ENCODE peak calls at places on chromosomes 6 and 20, in ten cellular contexts. O, U, M, N, C, I, G, H, Y and X are unnamed samples.
A peak's percentile ranks its signal among the peaks of the same experiment; 100 is the strongest.

GRCh38 chr6:169959129-169960002 is 207.9 kb downstream of the ERMARD start:
- DNase-seq in O (peak; percentile 91), U (no peak), M (no peak), N (no peak), C (peak; percentile 82), I (no peak), G (no peak), H (no peak), Y (no peak), X (no peak)

GRCh38 chr6:26195924-26196845 is 109.0 kb downstream of the HFE start:
- DNase-seq in O (no peak), U (peak; percentile 34), M (no peak), N (no peak), C (no peak), I (no peak), G (no peak), H (no peak), Y (no peak), X (peak; percentile 7)

GRCh38 chr6:111573118-111573883 is 32.4 kb downstream of the TRAF3IP2 start:
- DNase-seq in O (no peak), U (peak; percentile 74), M (peak; percentile 41), N (peak; percentile 81), C (peak; percentile 73), I (no peak), G (no peak), H (no peak), Y (peak; percentile 72), X (peak; percentile 73)

GRCh38 chr6:150299873-150300485 is 68.8 kb upstream of the IYD start:
- DNase-seq in O (no peak), U (no peak), M (no peak), N (no peak), C (no peak), I (no peak), G (peak; percentile 54), H (no peak), Y (no peak), X (no peak)

GRCh38 chr6:56927538-56928453 is 27.1 kb upstream of the BEND6 start:
- DNase-seq in O (no peak), U (peak; percentile 24), M (no peak), N (peak; percentile 49), C (no peak), I (no peak), G (no peak), H (no peak), Y (no peak), X (no peak)

GRCh38 chr6:686528-686927 is 6.4 kb downstream of the EXOC2 start:
- DNase-seq in O (no peak), U (peak; percentile 48), M (no peak), N (no peak), C (no peak), I (no peak), G (peak; percentile 8), H (no peak), Y (no peak), X (no peak)

GRCh38 chr20:5996765-5997164 is 46.3 kb downstream of the MCM8 start:
- DNase-seq in O (no peak), U (no peak), M (no peak), N (no peak), C (no peak), I (no peak), G (no peak), H (no peak), Y (no peak), X (no peak)

GRCh38 chr6:43891072-43891870 is 121.3 kb downstream of the VEGFA start:
- DNase-seq in O (no peak), U (no peak), M (no peak), N (no peak), C (no peak), I (no peak), G (no peak), H (no peak), Y (no peak), X (no peak)

GRCh38 chr6:152089992-152090391 is 282.5 kb downstream of the ESR1 start:
- DNase-seq in O (no peak), U (peak; percentile 52), M (no peak), N (peak; percentile 77), C (no peak), I (no peak), G (no peak), H (no peak), Y (peak; percentile 74), X (peak; percentile 64)

GRCh38 chr20:37396520-37397075 is 50.7 kb downstream of the SRC start:
- DNase-seq in O (no peak), U (no peak), M (no peak), N (no peak), C (no peak), I (no peak), G (peak; percentile 89), H (no peak), Y (no peak), X (no peak)

GRCh38 chr6:30481213-30481964 is 7.9 kb upstream of the HLA-E start:
- DNase-seq in O (peak; percentile 86), U (no peak), M (peak; percentile 19), N (no peak), C (no peak), I (no peak), G (no peak), H (no peak), Y (no peak), X (no peak)

GRCh38 chr20:34938466-34939163 is 17.0 kb downstream of the GSS start:
- DNase-seq in O (no peak), U (no peak), M (no peak), N (no peak), C (peak; percentile 73), I (no peak), G (no peak), H (no peak), Y (no peak), X (no peak)

GRCh38 chr6:44221961-44222335 is 1.4 kb upstream of the SLC29A1 start:
- DNase-seq in O (no peak), U (no peak), M (no peak), N (no peak), C (no peak), I (no peak), G (no peak), H (no peak), Y (no peak), X (no peak)

GRCh38 chr20:36768768-36769430 is 4.7 kb downstream of the DSN1 start:
- DNase-seq in O (no peak), U (peak; percentile 54), M (no peak), N (peak; percentile 39), C (no peak), I (no peak), G (no peak), H (no peak), Y (peak; percentile 75), X (no peak)

GRCh38 chr6:22222469-22222868 is 74.4 kb downstream of the PRL start:
- DNase-seq in O (no peak), U (no peak), M (no peak), N (no peak), C (no peak), I (no peak), G (no peak), H (no peak), Y (no peak), X (no peak)

GRCh38 chr6:30163090-30163917 is at the start of gene TRIM15:
- DNase-seq in O (peak; percentile 89), U (no peak), M (no peak), N (no peak), C (no peak), I (peak; percentile 73), G (no peak), H (no peak), Y (no peak), X (no peak)

GRCh38 chr6:138107078-138107751 is at the start of gene PERP:
- DNase-seq in O (no peak), U (peak; percentile 32), M (peak; percentile 46), N (peak; percentile 35), C (peak; percentile 82), I (peak; percentile 57), G (peak; percentile 78), H (no peak), Y (peak; percentile 50), X (peak; percentile 30)
- TF ChIP-seq CTCF in O (no peak), U (no peak), M (no peak), N (no peak), C (no peak), I (no peak), G (no peak), H (no peak), Y (no peak), X (no peak)

DNA sequence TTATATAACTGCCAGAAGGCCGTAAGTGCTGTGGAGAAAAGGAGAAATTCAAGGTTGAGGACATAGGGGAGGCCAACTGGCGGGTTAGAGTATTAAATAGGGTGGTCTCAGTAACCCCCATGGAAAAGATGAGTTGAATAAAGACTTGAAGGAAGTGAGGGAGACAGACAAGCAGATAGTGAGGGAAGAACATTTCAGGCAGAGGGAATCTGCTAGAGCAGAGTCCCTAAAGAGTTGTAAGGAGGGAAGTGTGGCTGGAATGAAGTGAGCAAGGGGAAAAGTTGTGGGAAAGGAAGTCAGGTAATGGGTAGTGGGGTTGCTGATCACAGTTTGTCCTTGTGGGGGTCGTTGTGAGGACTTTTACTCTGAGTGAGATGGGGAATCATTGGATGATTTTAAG is 1.4 kb downstream of the KIFC1 start:
- DNase-seq in O (no peak), U (no peak), M (no peak), N (no peak), C (no peak), I (no peak), G (no peak), H (no peak), Y (no peak), X (no peak)
- H3K4me3 ChIP-seq in O (no peak overlapping the region), U (peak overlapping the region; percentile 64), M (no peak overlapping the region), N (peak overlapping the region; percentile 92), C (no peak overlapping the region), I (peak overlapping the region; percentile 97), G (peak overlapping the region; percentile 75), H (peak overlapping the region; percentile 99), Y (peak overlapping the region; percentile 89), X (peak overlapping the region; percentile 90)

GRCh38 chr20:43243672-43244269 is 54.1 kb upstream of the PTPRT start:
- DNase-seq in O (no peak), U (no peak), M (no peak), N (no peak), C (no peak), I (no peak), G (peak; percentile 13), H (no peak), Y (no peak), X (no peak)
- TF ChIP-seq CTCF in O (no peak), U (no peak), M (no peak), N (no peak), C (no peak), I (peak; percentile 42), G (peak; percentile 34), H (peak; percentile 29), Y (peak; percentile 13), X (no peak)

DNA sequence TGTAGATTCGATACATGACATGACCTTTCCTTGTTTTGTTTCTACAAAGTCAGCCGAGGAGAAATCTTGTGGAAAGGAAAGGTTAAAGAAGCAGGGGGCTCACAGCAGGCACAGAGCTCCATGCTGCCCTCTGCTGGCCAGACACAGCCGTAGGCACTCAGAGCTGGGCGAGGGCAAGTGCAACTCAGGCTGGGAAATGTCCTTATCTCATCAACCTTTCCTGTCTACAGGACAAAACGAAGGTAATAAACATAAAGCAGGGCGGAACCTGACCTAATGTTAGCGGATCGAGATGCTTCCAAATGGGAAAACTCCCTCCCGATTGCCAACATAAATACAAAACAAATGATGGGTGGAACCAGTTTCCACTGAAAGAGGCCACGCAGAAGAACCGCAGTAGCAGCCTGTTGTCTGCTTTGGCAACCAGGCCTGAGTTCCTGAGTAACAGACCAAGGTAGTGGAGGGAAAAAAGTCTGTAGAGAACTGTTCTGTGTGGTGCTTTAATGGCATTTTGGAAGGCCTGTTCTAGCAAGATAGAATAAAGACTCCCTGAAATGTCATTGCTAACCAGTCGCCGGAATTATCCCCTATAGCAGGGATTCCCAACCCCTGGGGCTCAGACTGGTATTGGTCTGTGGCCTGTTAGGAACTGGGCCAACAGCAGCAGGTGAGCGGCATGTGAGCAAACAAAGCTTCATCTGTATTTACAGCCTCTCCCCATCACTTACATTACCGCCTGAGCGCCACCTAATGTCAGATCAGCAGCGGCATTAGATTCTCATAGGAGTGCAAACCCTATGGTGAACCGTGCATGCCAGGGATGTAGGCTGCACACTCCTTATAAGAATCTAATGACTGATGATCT is 85.2 kb downstream of the MBOAT1 start:
- DNase-seq in O (no peak), U (peak; percentile 50), M (peak; percentile 83), N (peak; percentile 50), C (peak; percentile 80), I (peak; percentile 35), G (peak; percentile 89), H (no peak), Y (peak; percentile 49), X (peak; percentile 64)
- H3K4me3 ChIP-seq in O (no peak overlapping the region), U (no peak overlapping the region), M (no peak overlapping the region), N (no peak overlapping the region), C (no peak overlapping the region), I (no peak overlapping the region), G (no peak overlapping the region), H (no peak overlapping the region), Y (no peak overlapping the region), X (no peak overlapping the region)